ENCODE peak calls at places on chromosomes 7 and 10, in six cellular contexts. S is PC-9, V is spleen, N is cardiac muscle cell, D is tibial artery, J is psoas muscle. P is an unnamed sample.

GRCh38 chr10:101780818-101781654 is 2.2 kb downstream of the NPM3 start:
- DNase-seq in D (no peak), N (peak; percentile 80), V (peak; percentile 90), S (no peak), J (peak; percentile 79), P (peak; percentile 60)

GRCh38 chr7:2471022-2471329 is 5.2 kb downstream of the GRIFIN start:
- DNase-seq in N (no peak), V (no peak), D (no peak), S (peak; percentile 62), J (no peak), P (no peak)

GRCh38 chr7:16395121-16395520 is 26.2 kb downstream of the CRPPA start:
- DNase-seq in S (no peak), V (no peak), D (no peak), N (no peak), J (no peak), P (no peak)

GRCh38 chr10:63206997-63207952 is 74.1 kb downstream of the NRBF2 start:
- DNase-seq in N (peak; percentile 17), V (no peak), J (no peak), D (peak; percentile 41), S (no peak), P (no peak)

GRCh38 chr7:132893560-132893959 is 188.3 kb downstream of the CHCHD3 start:
- DNase-seq in D (no peak), S (no peak), N (no peak), J (no peak), V (no peak), P (no peak)

GRCh38 chr7:21128418-21128817 is 299.5 kb upstream of the SP4 start:
- DNase-seq in S (peak; percentile 82), N (no peak), J (no peak), V (no peak), D (no peak), P (no peak)

GRCh38 chr7:132097550-132098134 is 478.6 kb downstream of the PLXNA4 start:
- DNase-seq in S (no peak), N (no peak), D (peak; percentile 1), V (no peak), J (no peak), P (no peak)

GRCh38 chr10:93760490-93760889 is 2.8 kb downstream of the LGI1 start:
- DNase-seq in D (no peak), J (no peak), V (no peak), S (no peak), N (no peak), P (no peak)

GRCh38 chr10:102834143-102834542 is 3.1 kb downstream of the CYP17A1 start:
- DNase-seq in V (no peak), S (no peak), D (no peak), J (no peak), N (no peak), P (no peak)
- H3K27ac ChIP-seq in V (no peak overlapping the region), S (no peak overlapping the region), D (no peak overlapping the region), J (no peak overlapping the region), N (no peak overlapping the region), P (no peak overlapping the region)

DNA sequence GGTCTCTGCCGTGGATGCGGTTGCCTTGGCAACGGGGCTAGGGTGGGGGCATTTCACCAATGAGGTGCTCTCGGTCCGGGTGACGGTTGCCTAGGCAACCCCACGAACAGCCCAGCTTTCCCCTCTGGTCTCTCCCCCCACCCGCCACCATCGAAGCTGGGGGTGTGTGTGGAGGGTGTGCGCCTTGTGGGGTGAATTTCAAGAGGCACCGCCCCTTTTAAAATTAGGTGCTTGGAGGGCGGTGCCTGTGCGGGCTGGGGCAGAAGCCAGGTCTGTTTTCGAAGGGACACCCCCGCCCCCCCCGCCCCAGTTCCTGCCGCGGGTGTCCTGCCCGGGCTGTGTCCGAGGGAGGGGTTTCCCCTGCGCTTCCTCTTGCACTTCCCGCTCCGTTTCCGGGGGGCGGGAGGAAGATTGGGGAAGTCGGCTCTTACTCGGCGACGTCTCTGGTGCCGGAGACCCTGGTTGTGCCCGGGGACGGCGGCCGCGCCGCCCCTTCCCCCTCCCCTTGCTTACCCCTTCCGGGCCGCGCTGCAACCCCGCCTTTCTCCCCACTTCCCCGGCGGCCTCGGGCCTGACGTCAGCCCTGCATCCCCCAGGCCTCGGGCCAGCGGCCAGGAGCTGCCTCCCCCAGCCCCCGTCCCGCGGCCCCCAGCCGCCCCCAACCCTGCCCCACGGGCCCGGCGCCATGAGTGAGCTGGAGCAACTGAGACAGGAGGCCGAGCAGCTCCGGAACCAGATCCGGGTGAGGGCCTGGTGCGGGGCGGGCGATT is 2.2 kb downstream of the GNB2 start:
- DNase-seq in N (peak; percentile 34), V (peak; percentile 99), S (no peak), J (peak; percentile 92), D (peak; percentile 84), P (peak; percentile 93)
- TF ChIP-seq CTCF in N (no peak), V (peak; percentile 11), S (no peak), J (no peak), D (no peak), P (no peak)

GRCh38 chr7:27095050-27095896 is 527 bp downstream of the HOXA1 start:
- DNase-seq in N (no peak), D (no peak), V (no peak), S (no peak), J (peak; percentile 34), P (no peak)

GRCh38 chr7:27091936-27092752 is 3.7 kb downstream of the HOXA1 start:
- DNase-seq in J (no peak), D (no peak), V (no peak), N (no peak), S (no peak), P (no peak)

GRCh38 chr7:27094304-27095049 is 1.3 kb downstream of the HOXA1 start:
- DNase-seq in N (no peak), V (no peak), J (no peak), D (no peak), S (no peak), P (no peak)

GRCh38 chr7:27091125-27091524 is 4.7 kb downstream of the HOXA1 start:
- DNase-seq in D (no peak), N (no peak), S (peak; percentile 74), J (no peak), V (no peak), P (no peak)

DNA sequence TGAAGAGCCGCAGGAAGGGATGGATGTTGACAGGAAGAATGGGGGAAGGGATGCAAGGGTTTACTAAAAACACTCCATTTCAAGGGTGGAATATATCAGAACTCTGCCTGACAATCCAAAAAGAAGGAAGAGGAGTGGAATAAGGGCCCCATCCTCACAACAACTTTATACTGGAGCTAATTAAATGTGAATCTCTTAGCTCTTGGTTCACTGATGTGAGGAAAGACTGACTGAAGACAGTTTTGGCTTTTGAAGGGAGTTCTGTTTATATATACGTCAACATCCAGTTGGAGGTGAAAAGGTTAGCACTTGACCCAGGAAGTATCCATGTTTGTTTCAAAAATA is 3.1 kb downstream of the HOXA1 start:
- DNase-seq in J (no peak), D (no peak), V (no peak), N (no peak), S (no peak), P (no peak)
- H3K27me3 ChIP-seq in J (peaks cover 3% of the 10 kb centered on the region), D (peaks cover 18% of the 10 kb centered on the region), V (peaks cover 26% of the 10 kb centered on the region), N (peaks cover 100% of the 10 kb centered on the region), S (no peaks in the 10 kb centered on the region), P (peaks cover 26% of the 10 kb centered on the region)

GRCh38 chr7:50771120-50772002 is 11.3 kb downstream of the GRB10 start:
- DNase-seq in S (peak; percentile 92), V (no peak), J (no peak), D (no peak), N (no peak), P (no peak)
- H3K27ac ChIP-seq in S (no peak overlapping the region), V (no peak overlapping the region), J (peak overlapping the region; percentile 64), D (no peak overlapping the region), N (no peak overlapping the region), P (no peak overlapping the region)

GRCh38 chr10:31586708-31587107 is 267.7 kb downstream of the ZEB1 start:
- DNase-seq in V (peak; percentile 76), N (no peak), J (no peak), D (peak; percentile 58), S (no peak), P (no peak)

GRCh38 chr10:31582365-31583052 is 263.5 kb downstream of the ZEB1 start:
- DNase-seq in V (peak; percentile 75), D (no peak), J (no peak), S (peak; percentile 82), N (no peak), P (no peak)

GRCh38 chr10:31583358-31583757 is 264.3 kb downstream of the ZEB1 start:
- DNase-seq in N (no peak), S (no peak), J (no peak), D (no peak), V (peak; percentile 47), P (no peak)

GRCh38 chr10:31584098-31584631 is 265.1 kb downstream of the ZEB1 start:
- DNase-seq in J (no peak), N (no peak), D (no peak), V (peak; percentile 71), S (no peak), P (no peak)

GRCh38 chr10:31584789-31585406 is 265.9 kb downstream of the ZEB1 start:
- DNase-seq in S (no peak), N (no peak), V (no peak), J (no peak), D (no peak), P (no peak)
- TF ChIP-seq CTCF in S (no peak), N (no peak), V (no peak), J (no peak), D (no peak), P (no peak)

GRCh38 chr7:138663741-138664710 is 37.1 kb downstream of the SVOPL start:
- DNase-seq in D (no peak), J (peak; percentile 51), V (no peak), N (peak; percentile 51), S (peak; percentile 90), P (no peak)
- H3K27me3 ChIP-seq in D (peaks cover 7% of the 10 kb centered on the region), J (no peaks in the 10 kb centered on the region), V (peaks cover 4% of the 10 kb centered on the region), N (no peaks in the 10 kb centered on the region), S (no peaks in the 10 kb centered on the region), P (no peaks in the 10 kb centered on the region)

GRCh38 chr10:119283818-119284217 is 76.4 kb downstream of the GRK5 start:
- DNase-seq in V (peak; percentile 67), N (no peak), D (no peak), J (no peak), S (no peak), P (no peak)
- H3K27ac ChIP-seq in V (no peak overlapping the region), N (no peak overlapping the region), D (peak overlapping the region; percentile 53), J (no peak overlapping the region), S (no peak overlapping the region), P (no peak overlapping the region)